ENCODE peak calls at places on chromosomes 3 and 15, in nine cellular contexts. S, U, I, C, D, M, F, X and A are unnamed samples.

GRCh38 chr3:122004123-122004522 is 17.9 kb downstream of the ILDR1 start:
- DNase-seq in S (no peak), U (no peak), I (peak), C (no peak), D (no peak), M (no peak), F (no peak), X (no peak), A (no peak)

GRCh38 chr15:58475573-58476524 is 44.1 kb downstream of the LIPC start:
- DNase-seq in S (no peak), U (no peak), I (peak), C (no peak), D (no peak), M (peak), F (peak), X (no peak), A (no peak)

GRCh38 chr3:126545544-126545943 is 13.2 kb downstream of the C3orf22 start:
- DNase-seq in S (no peak), U (no peak), I (no peak), C (no peak), D (no peak), M (no peak), F (no peak), X (no peak), A (no peak)

GRCh38 chr3:56796202-56796601 is 5.5 kb downstream of the ARHGEF3 start:
- DNase-seq in S (no peak), U (no peak), I (peak), C (no peak), D (no peak), M (no peak), F (peak), X (no peak), A (no peak)

GRCh38 chr15:62066663-62067447 is at the start of gene C2CD4A:
- DNase-seq in S (peak), U (peak), I (peak), C (peak), D (no peak), M (peak), F (peak), X (peak), A (peak)

GRCh38 chr15:90903733-90904536 is 833 bp downstream of the MAN2A2 start:
- DNase-seq in S (no peak), U (no peak), I (peak), C (no peak), D (no peak), M (peak), F (no peak), X (no peak), A (peak)

GRCh38 chr3:98967758-98968157 is 66.3 kb upstream of the DCBLD2 start:
- DNase-seq in S (no peak), U (no peak), I (no peak), C (no peak), D (no peak), M (no peak), F (no peak), X (no peak), A (no peak)

GRCh38 chr3:187006884-187007630 is 76.7 kb downstream of the ST6GAL1 start:
- DNase-seq in S (no peak), U (no peak), I (no peak), C (no peak), D (no peak), M (no peak), F (no peak), X (no peak), A (no peak)

GRCh38 chr3:127669541-127670228 is 3.1 kb upstream of the ABTB1 start:
- DNase-seq in S (no peak), U (no peak), I (no peak), C (no peak), D (no peak), M (no peak), F (no peak), X (no peak), A (no peak)

GRCh38 chr3:142706308-142707127 is 17.3 kb upstream of the TRPC1 start:
- DNase-seq in S (no peak), U (no peak), I (no peak), C (no peak), D (no peak), M (no peak), F (peak), X (no peak), A (no peak)

GRCh38 chr3:27666277-27666676 is 55.8 kb downstream of the EOMES start:
- DNase-seq in S (no peak), U (no peak), I (no peak), C (no peak), D (no peak), M (no peak), F (no peak), X (no peak), A (no peak)

GRCh38 chr3:161545823-161546222 is 49.2 kb downstream of the OTOL1 start:
- DNase-seq in S (no peak), U (no peak), I (no peak), C (no peak), D (no peak), M (no peak), F (no peak), X (no peak), A (no peak)

GRCh38 chr3:45881031-45882022 is 5.0 kb upstream of the CCR9 start:
- DNase-seq in S (peak), U (no peak), I (peak), C (no peak), D (no peak), M (no peak), F (peak), X (no peak), A (peak)

GRCh38 chr15:99433026-99433756 is 132.6 kb upstream of the MEF2A start:
- DNase-seq in S (peak), U (no peak), I (no peak), C (peak), D (no peak), M (peak), F (peak), X (peak), A (peak)

GRCh38 chr3:97821810-97822775 is at the start of gene CRYBG3:
- DNase-seq in S (peak), U (peak), I (peak), C (peak), D (peak), M (peak), F (peak), X (peak), A (peak)

GRCh38 chr15:77047013-77047412 is 23.9 kb downstream of the TSPAN3 start:
- DNase-seq in S (no peak), U (no peak), I (no peak), C (no peak), D (no peak), M (no peak), F (no peak), X (no peak), A (no peak)

GRCh38 chr3:128489860-128490649 is 2.9 kb downstream of the GATA2 start:
- DNase-seq in S (no peak), U (no peak), I (peak), C (peak), D (no peak), M (peak), F (peak), X (peak), A (no peak)

GRCh38 chr3:125957674-125958510 is 11.1 kb upstream of the ROPN1B start:
- DNase-seq in S (no peak), U (peak), I (no peak), C (peak), D (no peak), M (no peak), F (no peak), X (no peak), A (no peak)

GRCh38 chr15:21270474-21270873 is 169.8 kb downstream of the POTEB3 start:
- DNase-seq in S (no peak), U (no peak), I (no peak), C (no peak), D (no peak), M (peak), F (no peak), X (no peak), A (no peak)

GRCh38 chr3:39025222-39025970 is 26.3 kb downstream of the SCN11A start:
- DNase-seq in S (no peak), U (no peak), I (no peak), C (no peak), D (no peak), M (no peak), F (peak), X (peak), A (no peak)
- TF ChIP-seq CTCF in S (no peak), U (no peak), I (no peak), C (no peak), D (no peak), M (no peak), F (no peak), X (no peak), A (no peak)

DNA sequence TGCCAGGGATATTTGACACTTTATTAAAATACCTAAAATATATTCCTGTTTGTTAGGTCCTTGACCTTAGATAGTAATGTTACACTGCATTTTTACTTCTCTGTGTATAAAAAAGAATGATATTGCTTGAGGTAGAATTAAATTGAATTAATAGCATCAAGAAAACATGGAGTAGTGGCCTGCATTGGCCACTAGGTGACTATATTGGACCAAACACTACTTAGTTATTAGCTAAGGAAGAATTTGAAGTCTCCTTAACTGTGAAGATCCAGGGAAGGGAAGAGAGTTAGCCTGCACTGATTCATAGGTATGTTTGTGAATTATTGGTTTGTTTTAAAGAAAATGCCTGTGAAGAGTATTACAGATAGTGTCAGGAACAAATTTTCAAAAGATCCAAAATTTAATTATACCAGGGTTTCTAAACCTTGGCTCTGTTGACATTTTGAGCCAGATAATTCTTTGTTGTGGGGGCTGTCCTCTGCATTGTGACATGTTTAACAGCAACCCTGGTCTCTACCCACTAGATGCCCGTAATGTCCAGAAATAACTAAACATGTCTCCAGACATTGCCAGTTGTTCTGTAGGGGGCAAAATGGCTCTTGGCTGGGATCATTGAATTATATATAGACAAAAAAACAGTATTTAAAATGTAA is 103.6 kb upstream of the THSD4 start:
- DNase-seq in S (peak), U (no peak), I (peak), C (no peak), D (peak), M (peak), F (peak), X (no peak), A (peak)
- TF ChIP-seq CTCF in S (peak), U (peak), I (peak), C (no peak), D (peak), M (peak), F (peak), X (peak), A (peak)

GRCh38 chr15:88782465-88782864 is 20.8 kb upstream of the ACAN start:
- DNase-seq in S (no peak), U (no peak), I (no peak), C (no peak), D (no peak), M (no peak), F (no peak), X (no peak), A (no peak)
- TF ChIP-seq CTCF in S (no peak), U (no peak), I (no peak), C (no peak), D (no peak), M (no peak), F (no peak), X (no peak), A (no peak)

GRCh38 chr3:196323723-196324122 is 5.7 kb upstream of the DYNLT2B start:
- DNase-seq in S (no peak), U (no peak), I (peak), C (no peak), D (no peak), M (peak), F (peak), X (no peak), A (no peak)
- TF ChIP-seq CTCF in S (no peak), U (peak), I (peak), C (no peak), D (peak), M (peak), F (peak), X (no peak), A (no peak)

GRCh38 chr3:184116017-184116416 is 19.1 kb upstream of the EIF2B5 start:
- DNase-seq in S (no peak), U (no peak), I (no peak), C (no peak), D (no peak), M (no peak), F (no peak), X (no peak), A (no peak)

GRCh38 chr3:184117649-184118048 is 17.5 kb upstream of the EIF2B5 start:
- DNase-seq in S (no peak), U (no peak), I (no peak), C (no peak), D (no peak), M (peak), F (no peak), X (no peak), A (no peak)
- TF ChIP-seq CTCF in S (no peak), U (no peak), I (no peak), C (no peak), D (no peak), M (peak), F (no peak), X (no peak), A (no peak)

GRCh38 chr3:4529901-4530588 is 36.9 kb downstream of the ITPR1 start:
- DNase-seq in S (no peak), U (no peak), I (no peak), C (no peak), D (no peak), M (no peak), F (no peak), X (no peak), A (no peak)

GRCh38 chr3:4533489-4534443 is 40.6 kb downstream of the ITPR1 start:
- DNase-seq in S (no peak), U (no peak), I (no peak), C (no peak), D (no peak), M (peak), F (no peak), X (no peak), A (no peak)

GRCh38 chr3:4531478-4532025 is 38.4 kb downstream of the ITPR1 start:
- DNase-seq in S (no peak), U (no peak), I (no peak), C (no peak), D (no peak), M (no peak), F (peak), X (no peak), A (no peak)

GRCh38 chr3:4528802-4529201 is 35.7 kb downstream of the ITPR1 start:
- DNase-seq in S (no peak), U (no peak), I (no peak), C (no peak), D (no peak), M (no peak), F (peak), X (no peak), A (no peak)

GRCh38 chr3:4532535-4533112 is 39.5 kb downstream of the ITPR1 start:
- DNase-seq in S (no peak), U (no peak), I (no peak), C (no peak), D (no peak), M (peak), F (no peak), X (no peak), A (no peak)
- TF ChIP-seq CTCF in S (no peak), U (no peak), I (no peak), C (no peak), D (no peak), M (no peak), F (no peak), X (no peak), A (no peak)

GRCh38 chr15:33115191-33115861 is 79.2 kb downstream of the FMN1 start:
- DNase-seq in S (no peak), U (no peak), I (peak), C (no peak), D (no peak), M (no peak), F (no peak), X (no peak), A (no peak)

GRCh38 chr15:33119865-33120264 is 74.6 kb downstream of the FMN1 start:
- DNase-seq in S (no peak), U (no peak), I (no peak), C (no peak), D (no peak), M (no peak), F (no peak), X (no peak), A (no peak)

GRCh38 chr15:33116218-33116617 is 78.3 kb downstream of the FMN1 start:
- DNase-seq in S (no peak), U (no peak), I (no peak), C (no peak), D (no peak), M (no peak), F (no peak), X (no peak), A (no peak)

GRCh38 chr15:33114484-33114767 is 80.1 kb downstream of the FMN1 start:
- DNase-seq in S (no peak), U (no peak), I (peak), C (no peak), D (no peak), M (no peak), F (no peak), X (no peak), A (no peak)

DNA sequence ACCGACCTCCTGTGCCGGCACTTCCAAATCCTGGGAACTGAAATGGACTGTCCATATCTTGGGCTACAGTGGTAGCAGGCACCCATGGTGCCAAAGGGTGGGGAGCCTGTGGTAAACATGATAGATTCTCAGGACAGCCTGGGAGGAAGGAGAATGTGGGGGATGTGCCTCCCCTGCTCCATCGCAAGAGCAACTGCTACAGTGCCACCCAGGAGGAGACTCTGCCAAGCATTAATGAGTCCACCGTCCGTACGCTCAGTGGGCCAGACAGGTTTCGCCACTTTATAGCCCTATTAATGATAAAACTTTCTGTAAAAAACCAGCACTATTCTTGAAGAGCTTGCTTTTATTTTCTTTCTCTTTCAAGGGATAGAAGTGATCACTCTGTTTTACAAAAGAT is 75.3 kb downstream of the FMN1 start:
- DNase-seq in S (no peak), U (no peak), I (no peak), C (no peak), D (no peak), M (no peak), F (no peak), X (no peak), A (no peak)
- TF ChIP-seq CTCF in S (no peak), U (no peak), I (no peak), C (no peak), D (no peak), M (no peak), F (no peak), X (no peak), A (no peak)

DNA sequence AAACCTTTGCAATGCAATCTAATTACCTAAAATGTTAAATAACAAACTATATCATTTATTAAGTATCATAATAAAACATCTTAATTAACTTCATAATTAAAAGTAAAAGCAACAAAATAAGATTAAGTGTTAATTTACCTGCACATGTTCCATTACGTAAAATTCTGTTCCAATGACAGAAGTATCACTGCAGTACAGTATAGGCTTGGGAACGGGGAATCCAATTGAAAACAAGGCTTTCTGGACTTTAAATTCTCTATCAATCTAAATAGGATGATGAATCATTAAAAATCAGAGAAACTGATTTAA is 17.1 kb downstream of the ACAD11 start:
- DNase-seq in S (no peak), U (no peak), I (no peak), C (no peak), D (no peak), M (no peak), F (no peak), X (no peak), A (no peak)
- TF ChIP-seq CTCF in S (peak), U (peak), I (no peak), C (no peak), D (no peak), M (no peak), F (no peak), X (no peak), A (no peak)